ENCODE peak calls at places on chromosome 12, in six cellular contexts. One of them, this sample, is unnamed.
A peak's percentile ranks its signal among the peaks of the same experiment; 100 is the strongest.

GRCh38 chr12:98126637-98127335 is 388.6 kb upstream of the TMPO start:
- DNase-seq in hepatocyte: peak; percentile 62
- DNase-seq in cardiac muscle cell: peak; percentile 4
- DNase-seq in BJ: no peak
- DNase-seq in CD8-positive, alpha-beta T cell: no peak
- DNase-seq in esophagus squamous epithelium: no peak
- DNase-seq in this sample: peak; percentile 0

GRCh38 chr12:23898121-23898520 is 51.3 kb downstream of the SOX5 start:
- DNase-seq in esophagus squamous epithelium: no peak
- DNase-seq in CD8-positive, alpha-beta T cell: no peak
- DNase-seq in BJ: no peak
- DNase-seq in cardiac muscle cell: no peak
- DNase-seq in hepatocyte: no peak
- DNase-seq in this sample: no peak

GRCh38 chr12:131923260-131923659 is 5.8 kb upstream of the PUS1 start:
- DNase-seq in cardiac muscle cell: no peak
- DNase-seq in BJ: no peak
- DNase-seq in hepatocyte: no peak
- DNase-seq in esophagus squamous epithelium: no peak
- DNase-seq in CD8-positive, alpha-beta T cell: no peak
- DNase-seq in this sample: no peak

GRCh38 chr12:81757731-81758325 is 1.3 kb downstream of the PPFIA2 start:
- DNase-seq in BJ: no peak
- DNase-seq in hepatocyte: no peak
- DNase-seq in esophagus squamous epithelium: no peak
- DNase-seq in cardiac muscle cell: no peak
- DNase-seq in CD8-positive, alpha-beta T cell: no peak
- DNase-seq in this sample: no peak

GRCh38 chr12:124524231-124524925 is 43.0 kb downstream of the NCOR2 start:
- DNase-seq in BJ: peak; percentile 82
- DNase-seq in hepatocyte: no peak
- DNase-seq in cardiac muscle cell: peak; percentile 81
- DNase-seq in esophagus squamous epithelium: no peak
- DNase-seq in CD8-positive, alpha-beta T cell: no peak
- DNase-seq in this sample: peak; percentile 70

GRCh38 chr12:561908-562593 is 101.2 kb downstream of the NINJ2 start:
- DNase-seq in esophagus squamous epithelium: peak; percentile 35
- DNase-seq in CD8-positive, alpha-beta T cell: no peak
- DNase-seq in hepatocyte: no peak
- DNase-seq in BJ: no peak
- DNase-seq in cardiac muscle cell: no peak
- DNase-seq in this sample: no peak

GRCh38 chr12:182381-182883 is 31.5 kb downstream of the SLC6A12 start:
- DNase-seq in esophagus squamous epithelium: no peak
- DNase-seq in hepatocyte: no peak
- DNase-seq in cardiac muscle cell: peak; percentile 51
- DNase-seq in BJ: no peak
- DNase-seq in CD8-positive, alpha-beta T cell: no peak
- DNase-seq in this sample: peak; percentile 44

GRCh38 chr12:116094475-116094874 is 183.0 kb downstream of the MED13L start:
- DNase-seq in cardiac muscle cell: no peak
- DNase-seq in CD8-positive, alpha-beta T cell: no peak
- DNase-seq in hepatocyte: no peak
- DNase-seq in esophagus squamous epithelium: no peak
- DNase-seq in BJ: no peak
- DNase-seq in this sample: no peak

GRCh38 chr12:124387510-124387855 is 92.6 kb downstream of the RFLNA start:
- DNase-seq in esophagus squamous epithelium: no peak
- DNase-seq in CD8-positive, alpha-beta T cell: no peak
- DNase-seq in hepatocyte: no peak
- DNase-seq in BJ: no peak
- DNase-seq in cardiac muscle cell: no peak
- DNase-seq in this sample: no peak

GRCh38 chr12:42935756-42936155 is 346.2 kb upstream of the PRICKLE1 start:
- DNase-seq in cardiac muscle cell: peak; percentile 11
- DNase-seq in CD8-positive, alpha-beta T cell: no peak
- DNase-seq in BJ: peak; percentile 15
- DNase-seq in hepatocyte: no peak
- DNase-seq in esophagus squamous epithelium: no peak
- DNase-seq in this sample: peak; percentile 39

GRCh38 chr12:114397978-114398881 is 7.7 kb downstream of the TBX5 start:
- DNase-seq in cardiac muscle cell: no peak
- DNase-seq in BJ: no peak
- DNase-seq in CD8-positive, alpha-beta T cell: no peak
- DNase-seq in esophagus squamous epithelium: no peak
- DNase-seq in hepatocyte: no peak
- DNase-seq in this sample: no peak

GRCh38 chr12:40224439-40225291 is at the start of gene LRRK2:
- DNase-seq in BJ: peak; percentile 22
- DNase-seq in esophagus squamous epithelium: peak; percentile 25
- DNase-seq in CD8-positive, alpha-beta T cell: peak; percentile 7
- DNase-seq in hepatocyte: peak; percentile 83
- DNase-seq in cardiac muscle cell: peak; percentile 73
- DNase-seq in this sample: peak; percentile 60

DNA sequence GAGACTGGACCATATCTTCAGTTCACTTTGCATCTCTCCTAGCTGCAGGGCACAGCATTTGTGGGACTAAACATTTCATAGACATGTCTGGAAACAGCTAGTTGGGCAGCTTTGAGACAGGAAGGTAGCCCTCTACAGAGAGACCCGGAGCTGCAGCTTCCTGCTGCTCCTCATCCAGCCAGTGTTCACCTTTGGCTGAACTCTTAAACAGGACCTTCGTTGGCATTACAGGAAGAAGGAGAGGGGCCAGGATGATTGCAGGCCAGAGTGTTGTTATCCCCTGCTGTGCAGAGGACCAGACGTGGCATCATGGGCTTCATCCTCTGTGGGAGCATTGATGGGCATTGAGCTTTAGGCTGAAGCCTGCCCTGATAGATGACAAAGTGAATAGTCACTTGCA is 52.8 kb downstream of the GNS start:
- DNase-seq in cardiac muscle cell: peak; percentile 22
- DNase-seq in CD8-positive, alpha-beta T cell: no peak
- DNase-seq in hepatocyte: no peak
- DNase-seq in esophagus squamous epithelium: no peak
- DNase-seq in BJ: no peak
- DNase-seq in this sample: peak; percentile 23
- H3K4me3 ChIP-seq in cardiac muscle cell: no peak overlapping the region
- H3K4me3 ChIP-seq in CD8-positive, alpha-beta T cell: no peak overlapping the region
- H3K4me3 ChIP-seq in hepatocyte: no peak overlapping the region
- H3K4me3 ChIP-seq in esophagus squamous epithelium: no peak overlapping the region
- H3K4me3 ChIP-seq in BJ: no peak overlapping the region
- H3K4me3 ChIP-seq in this sample: no peak overlapping the region

DNA sequence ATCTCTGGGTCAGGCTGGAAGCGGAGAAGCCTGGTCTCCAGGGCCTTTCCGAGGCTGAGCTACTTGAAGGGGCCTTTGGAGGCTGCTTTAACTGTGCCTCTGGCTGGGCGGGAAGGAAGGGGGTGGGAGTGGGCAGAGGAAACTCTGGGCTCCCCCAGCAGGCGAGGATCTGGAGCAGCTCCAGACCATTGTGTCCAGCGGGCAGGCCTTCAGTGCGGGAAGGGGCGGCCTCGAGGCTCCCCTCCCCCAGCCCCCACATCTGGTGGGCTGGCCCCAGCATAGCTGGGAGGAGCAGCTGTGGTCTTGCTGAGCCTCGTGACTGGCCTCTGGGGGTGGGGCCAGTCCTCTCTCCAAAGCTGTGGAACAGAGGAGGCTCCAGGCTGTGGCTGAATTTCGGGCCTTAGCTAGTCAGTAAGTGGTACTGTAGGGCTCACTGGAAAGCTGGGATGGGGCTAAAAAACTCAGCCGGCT is 3.4 kb downstream of the TAMALIN start:
- DNase-seq in hepatocyte: peak; percentile 90
- DNase-seq in cardiac muscle cell: peak; percentile 98
- DNase-seq in esophagus squamous epithelium: no peak
- DNase-seq in BJ: no peak
- DNase-seq in CD8-positive, alpha-beta T cell: no peak
- DNase-seq in this sample: peak; percentile 81
- H3K4me3 ChIP-seq in hepatocyte: no peak overlapping the region
- H3K4me3 ChIP-seq in cardiac muscle cell: no peak overlapping the region
- H3K4me3 ChIP-seq in esophagus squamous epithelium: no peak overlapping the region
- H3K4me3 ChIP-seq in BJ: no peak overlapping the region
- H3K4me3 ChIP-seq in CD8-positive, alpha-beta T cell: no peak overlapping the region
- H3K4me3 ChIP-seq in this sample: peak overlapping the region; percentile 22

GRCh38 chr12:15859136-15859535 is 23.1 kb upstream of the STRAP start:
- DNase-seq in cardiac muscle cell: peak; percentile 64
- DNase-seq in esophagus squamous epithelium: no peak
- DNase-seq in BJ: no peak
- DNase-seq in hepatocyte: no peak
- DNase-seq in CD8-positive, alpha-beta T cell: no peak
- DNase-seq in this sample: no peak
- H3K4me3 ChIP-seq in cardiac muscle cell: no peak overlapping the region
- H3K4me3 ChIP-seq in esophagus squamous epithelium: no peak overlapping the region
- H3K4me3 ChIP-seq in BJ: no peak overlapping the region
- H3K4me3 ChIP-seq in hepatocyte: no peak overlapping the region
- H3K4me3 ChIP-seq in CD8-positive, alpha-beta T cell: no peak overlapping the region
- H3K4me3 ChIP-seq in this sample: no peak overlapping the region

GRCh38 chr12:108598553-108599250 is 818 bp upstream of the TMEM119 start:
- DNase-seq in CD8-positive, alpha-beta T cell: no peak
- DNase-seq in BJ: no peak
- DNase-seq in esophagus squamous epithelium: no peak
- DNase-seq in hepatocyte: no peak
- DNase-seq in cardiac muscle cell: no peak
- DNase-seq in this sample: no peak

GRCh38 chr12:108597559-108598471 is at the start of gene TMEM119:
- DNase-seq in CD8-positive, alpha-beta T cell: no peak
- DNase-seq in esophagus squamous epithelium: no peak
- DNase-seq in hepatocyte: peak; percentile 73
- DNase-seq in BJ: peak; percentile 36
- DNase-seq in cardiac muscle cell: peak; percentile 71
- DNase-seq in this sample: no peak

GRCh38 chr12:108595711-108596647 is 1.9 kb downstream of the TMEM119 start:
- DNase-seq in BJ: no peak
- DNase-seq in esophagus squamous epithelium: no peak
- DNase-seq in hepatocyte: no peak
- DNase-seq in CD8-positive, alpha-beta T cell: no peak
- DNase-seq in cardiac muscle cell: no peak
- DNase-seq in this sample: no peak

GRCh38 chr12:108594960-108595710 is 2.7 kb downstream of the TMEM119 start:
- DNase-seq in cardiac muscle cell: no peak
- DNase-seq in CD8-positive, alpha-beta T cell: no peak
- DNase-seq in hepatocyte: no peak
- DNase-seq in BJ: no peak
- DNase-seq in esophagus squamous epithelium: no peak
- DNase-seq in this sample: no peak

GRCh38 chr12:108596854-108597558 is 878 bp downstream of the TMEM119 start:
- DNase-seq in cardiac muscle cell: no peak
- DNase-seq in BJ: no peak
- DNase-seq in hepatocyte: no peak
- DNase-seq in CD8-positive, alpha-beta T cell: no peak
- DNase-seq in esophagus squamous epithelium: no peak
- DNase-seq in this sample: no peak
- H3K4me3 ChIP-seq in cardiac muscle cell: no peak overlapping the region
- H3K4me3 ChIP-seq in BJ: peak overlapping the region; percentile 62
- H3K4me3 ChIP-seq in hepatocyte: peak overlapping the region; percentile 25
- H3K4me3 ChIP-seq in CD8-positive, alpha-beta T cell: no peak overlapping the region
- H3K4me3 ChIP-seq in esophagus squamous epithelium: no peak overlapping the region
- H3K4me3 ChIP-seq in this sample: peak overlapping the region; percentile 45

DNA sequence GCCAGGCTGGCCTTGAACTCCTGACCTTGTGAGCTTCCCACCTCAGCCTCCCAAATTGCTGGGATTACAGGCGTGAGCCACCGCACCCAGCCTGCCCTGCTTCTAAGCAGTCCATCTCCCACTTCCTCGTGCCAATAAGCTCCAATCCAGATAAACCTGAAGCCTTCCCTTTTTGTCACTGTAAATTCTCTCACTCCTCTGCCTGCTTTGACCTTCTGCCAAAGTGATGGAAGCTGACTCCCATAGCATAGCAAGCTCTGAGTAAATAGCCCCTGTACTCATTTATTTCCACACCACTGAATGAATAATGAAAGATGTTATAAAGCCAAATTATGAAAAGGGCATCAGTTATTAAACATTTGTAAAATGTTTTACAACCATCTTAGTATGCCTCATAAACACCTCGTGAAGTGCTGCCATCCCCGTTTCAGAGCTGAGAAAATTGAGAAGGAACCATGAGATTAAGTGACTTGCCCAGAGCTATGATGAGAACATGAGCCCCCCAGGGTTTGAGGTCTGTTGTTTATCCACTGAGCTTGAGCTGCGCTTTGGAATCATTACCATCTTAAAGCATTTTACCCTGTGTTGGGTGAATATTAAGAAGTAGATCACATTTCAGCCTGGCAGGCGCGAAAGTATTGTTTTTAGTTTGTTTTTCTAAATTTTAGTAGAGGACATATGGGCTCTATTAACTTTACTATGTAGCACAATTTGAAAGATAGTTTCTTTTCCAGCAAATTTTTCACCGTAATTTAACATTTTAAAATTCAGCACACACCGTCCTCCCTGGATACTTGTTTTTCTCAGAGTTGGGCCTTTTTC is 30.3 kb downstream of the MANSC1 start:
- DNase-seq in esophagus squamous epithelium: no peak
- DNase-seq in CD8-positive, alpha-beta T cell: no peak
- DNase-seq in cardiac muscle cell: peak; percentile 32
- DNase-seq in hepatocyte: peak; percentile 55
- DNase-seq in BJ: no peak
- DNase-seq in this sample: no peak
- H3K4me3 ChIP-seq in esophagus squamous epithelium: no peak overlapping the region
- H3K4me3 ChIP-seq in CD8-positive, alpha-beta T cell: no peak overlapping the region
- H3K4me3 ChIP-seq in cardiac muscle cell: no peak overlapping the region
- H3K4me3 ChIP-seq in hepatocyte: no peak overlapping the region
- H3K4me3 ChIP-seq in BJ: peak overlapping the region; percentile 7
- H3K4me3 ChIP-seq in this sample: peak overlapping the region; percentile 11